ENCODE peak calls at places on chromosomes 5 and 9, in four cellular contexts. R is astrocyte, X is PC-3, N is Peyer's patch. F is an unnamed sample. For H3K4me1, the result is how much of the 10 kb centered on the place peaks cover.

GRCh38 chr9:90300901-90301688 is 341.5 kb downstream of the DIRAS2 start:
- DNase-seq in R (peak), X (peak), N (peak), F (peak)

GRCh38 chr5:66805514-66806430 is 209.6 kb downstream of the MAST4 start:
- DNase-seq in R (no peak), X (no peak), N (no peak), F (no peak)

GRCh38 chr5:160651682-160652645 is 200.0 kb downstream of the ATP10B start:
- DNase-seq in R (no peak), X (no peak), N (no peak), F (no peak)

GRCh38 chr9:117153021-117153420 is 261.8 kb downstream of the ASTN2 start:
- DNase-seq in R (peak), X (peak), N (no peak), F (no peak)

GRCh38 chr5:64827703-64828102 is 59.0 kb downstream of the CWC27 start:
- DNase-seq in R (no peak), X (no peak), N (no peak), F (no peak)

GRCh38 chr5:175484322-175484721 is 6.0 kb downstream of the SFXN1 start:
- DNase-seq in R (no peak), X (no peak), N (no peak), F (no peak)

GRCh38 chr5:82068723-82069122 is 96.9 kb downstream of the ATG10 start:
- DNase-seq in R (no peak), X (no peak), N (no peak), F (no peak)

GRCh38 chr9:129886226-129887174 is 51.2 kb downstream of the USP20 start:
- DNase-seq in R (no peak), X (no peak), N (no peak), F (no peak)

GRCh38 chr5:76471994-76472337 is 68.9 kb downstream of the IQGAP2 start:
- DNase-seq in R (no peak), X (no peak), N (no peak), F (no peak)
- H3K4me1 ChIP-seq in R (under half), X (under half), N (under half), F (under half)

DNA sequence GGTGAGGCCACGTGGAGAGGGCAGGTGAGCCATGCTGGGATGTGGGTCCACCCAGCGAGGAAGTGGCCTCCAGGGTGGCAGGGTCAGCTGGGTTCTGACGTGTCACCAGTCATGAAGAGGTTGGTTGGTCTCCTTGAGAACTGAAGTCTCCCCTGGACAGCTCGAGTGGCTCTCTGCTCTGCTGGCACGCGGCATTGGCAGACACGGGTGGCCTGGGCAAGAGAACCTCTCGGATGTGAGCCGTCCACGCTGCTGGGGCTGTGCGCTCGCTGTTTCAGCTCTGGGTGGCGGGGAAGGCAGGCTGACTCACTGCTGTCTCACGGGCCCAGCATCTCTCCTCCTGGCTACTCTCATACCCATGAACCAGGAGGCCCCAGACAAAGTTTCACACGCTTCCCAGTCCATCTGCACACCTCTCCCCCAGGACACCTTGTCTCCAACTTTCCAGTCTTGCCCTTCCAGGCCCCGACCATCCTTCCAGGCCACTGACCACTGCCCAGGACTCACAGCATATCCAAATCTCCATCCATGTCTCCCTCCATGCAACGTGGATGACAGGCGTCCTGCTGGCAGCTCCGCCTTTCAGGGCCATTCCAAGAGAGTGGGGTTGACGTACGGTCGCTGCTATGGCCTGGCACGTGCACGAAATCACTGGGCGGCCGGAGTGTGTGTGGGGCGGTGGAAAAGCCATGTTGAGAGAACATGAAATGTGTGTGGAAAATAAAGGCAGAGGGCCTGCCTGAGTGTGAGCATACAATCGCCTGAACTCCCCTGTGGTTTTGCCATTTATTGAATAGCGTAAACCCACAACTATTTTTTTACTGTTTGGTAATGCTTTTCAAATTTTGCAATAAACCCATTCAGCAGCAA is 145.0 kb upstream of the COL5A1 start:
- DNase-seq in R (peak), X (peak), N (peak), F (no peak)
- H3K4me3 ChIP-seq in R (no peak), X (no peak), N (no peak), F (no peak)

DNA sequence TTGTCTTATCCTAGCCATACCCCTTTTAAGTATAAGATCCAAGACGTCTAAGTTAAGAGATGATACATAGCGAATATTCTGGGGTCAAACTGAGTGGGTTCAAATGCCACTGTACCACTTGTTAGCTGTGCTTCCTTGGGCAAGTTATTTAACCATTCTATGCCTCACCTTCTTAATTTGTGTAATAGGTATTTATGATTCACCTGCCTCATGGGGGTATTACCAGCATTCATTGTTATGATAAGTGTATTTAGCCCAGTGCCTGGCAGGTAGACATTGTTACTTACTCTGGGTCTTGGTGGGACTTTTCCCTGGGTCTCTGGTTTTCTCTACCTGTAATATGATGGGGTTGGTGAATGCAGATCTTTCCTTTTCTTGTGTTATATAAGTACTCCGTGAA is 3.8 kb downstream of the LARP1 start:
- DNase-seq in R (no peak), X (peak), N (no peak), F (no peak)
- H3K4me1 ChIP-seq in R (under half), X (under half), N (under half), F (half or more)

GRCh38 chr9:33289501-33289900 is 815 bp upstream of the NFX1 start:
- DNase-seq in R (no peak), X (no peak), N (no peak), F (no peak)
- H3K4me3 ChIP-seq in R (no peak), X (peak), N (peak), F (peak)